ENCODE peak calls at places on chromosomes 3 and 15, in six cellular contexts. A is BJ; F is M059J; S is AG20443; X is fibroblast of pulmonary artery; O is stimulated activated naive CD8-positive, alpha-beta T cell treated with anti-CD3 and anti-CD28 coated beads, Interleukin-15, amount 100 ng/mL, for 72 hours. N is an unnamed sample.

GRCh38 chr3:120048355-120048754 is 45.9 kb downstream of the GSK3B start:
- DNase-seq in A (no peak), F (peak; percentile 32), S (no peak), X (peak; percentile 19), O (no peak), N (no peak)

GRCh38 chr3:188338081-188338480 is 184.1 kb downstream of the LPP start:
- DNase-seq in A (no peak), F (peak; percentile 66), S (peak; percentile 35), X (no peak), O (no peak), N (no peak)

GRCh38 chr3:106765342-106765741 is 611.9 kb upstream of the CCDC54 start:
- DNase-seq in A (no peak), F (peak; percentile 100), S (peak; percentile 12), X (peak; percentile 97), O (no peak), N (no peak)

GRCh38 chr3:41222508-41222907 is 23.2 kb downstream of the CTNNB1 start:
- DNase-seq in A (no peak), F (no peak), S (no peak), X (peak; percentile 23), O (no peak), N (no peak)

GRCh38 chr3:55489804-55490132 is 2.7 kb upstream of the WNT5A start:
- DNase-seq in A (no peak), F (peak; percentile 53), S (no peak), X (no peak), O (no peak), N (no peak)

GRCh38 chr15:61188168-61188567 is 40.9 kb downstream of the RORA start:
- DNase-seq in A (no peak), F (no peak), S (no peak), X (no peak), O (no peak), N (no peak)

GRCh38 chr3:150081084-150081483 is 110.4 kb upstream of the PFN2 start:
- DNase-seq in A (no peak), F (peak; percentile 86), S (no peak), X (peak; percentile 57), O (no peak), N (no peak)

GRCh38 chr3:71160800-71161546 is 422.6 kb downstream of the FOXP1 start:
- DNase-seq in A (no peak), F (peak; percentile 51), S (no peak), X (no peak), O (no peak), N (no peak)

GRCh38 chr3:23810342-23811116 is 4.8 kb downstream of the UBE2E1 start:
- DNase-seq in A (no peak), F (peak; percentile 29), S (peak; percentile 82), X (no peak), O (peak; percentile 64), N (peak; percentile 25)

GRCh38 chr3:5115506-5116162 is 6.5 kb upstream of the ARL8B start:
- DNase-seq in A (no peak), F (no peak), S (peak; percentile 50), X (no peak), O (no peak), N (no peak)

GRCh38 chr3:22161315-22161714 is 410.3 kb upstream of the ZNF385D start:
- DNase-seq in A (no peak), F (no peak), S (no peak), X (no peak), O (no peak), N (no peak)

GRCh38 chr3:120907659-120908029 is 361 bp upstream of the STXBP5L start:
- DNase-seq in A (no peak), F (no peak), S (no peak), X (no peak), O (no peak), N (no peak)

GRCh38 chr3:113211370-113212154 is at the start of gene BOC:
- DNase-seq in A (no peak), F (peak; percentile 79), S (peak; percentile 81), X (peak; percentile 66), O (no peak), N (no peak)

GRCh38 chr15:28995193-28995592 is 109.4 kb downstream of the APBA2 start:
- DNase-seq in A (no peak), F (no peak), S (no peak), X (no peak), O (no peak), N (no peak)

GRCh38 chr15:68230157-68231100 is 901 bp upstream of the CLN6 start:
- DNase-seq in A (no peak), F (peak; percentile 26), S (no peak), X (no peak), O (no peak), N (no peak)

GRCh38 chr3:175270199-175270837 is 411.2 kb downstream of the NAALADL2 start:
- DNase-seq in A (peak; percentile 62), F (peak; percentile 96), S (no peak), X (peak; percentile 57), O (no peak), N (no peak)

GRCh38 chr3:157156844-157157635 is 2.9 kb downstream of the CCNL1 start:
- DNase-seq in A (no peak), F (peak; percentile 50), S (no peak), X (peak; percentile 45), O (no peak), N (no peak)

GRCh38 chr3:151919030-151919328 is 45.5 kb downstream of the SUCNR1 start:
- DNase-seq in A (no peak), F (no peak), S (no peak), X (no peak), O (no peak), N (no peak)

GRCh38 chr3:69294014-69294771 is 91.7 kb downstream of the FRMD4B start:
- DNase-seq in A (no peak), F (peak; percentile 64), S (peak; percentile 21), X (peak; percentile 70), O (no peak), N (no peak)

GRCh38 chr3:5499404-5499803 is 311.9 kb downstream of the EDEM1 start:
- DNase-seq in A (no peak), F (no peak), S (no peak), X (no peak), O (no peak), N (no peak)

N was measured in T-cell.